ENCODE peak calls at places on chromosomes 16 and 17, in six cellular contexts. Q is substantia nigra, J is right cardiac atrium, W is neural progenitor cell, Z is GM23338, R is dorsolateral prefrontal cortex. D is an unnamed sample.
A peak's percentile ranks its signal among the peaks of the same experiment; 100 is the strongest.

GRCh38 chr17:49148171-49148570 is 15.6 kb downstream of the B4GALNT2 start:
- DNase-seq in Q (no peak), R (no peak), Z (no peak), J (no peak), W (no peak), D (no peak)

GRCh38 chr16:21126518-21126917 is 24.1 kb downstream of the DNAH3 start:
- DNase-seq in J (no peak), Z (peak; percentile 28), Q (no peak), W (peak; percentile 25), R (no peak), D (no peak)

GRCh38 chr17:30415491-30415890 is 36.8 kb downstream of the CPD start:
- DNase-seq in W (no peak), R (no peak), Q (no peak), Z (no peak), J (no peak), D (no peak)

GRCh38 chr17:74128456-74128855 is 75.0 kb upstream of the RPL38 start:
- DNase-seq in W (no peak), Z (no peak), J (no peak), R (no peak), Q (no peak), D (no peak)

GRCh38 chr17:74012465-74012864 is 191.0 kb upstream of the RPL38 start:
- DNase-seq in W (no peak), Z (no peak), R (no peak), J (no peak), Q (no peak), D (no peak)

GRCh38 chr16:57798953-57799618 is 3.2 kb downstream of the KIFC3 start:
- DNase-seq in Z (no peak), R (no peak), J (no peak), W (no peak), Q (no peak), D (no peak)

GRCh38 chr16:27322858-27323780 is 9.3 kb downstream of the IL4R start:
- DNase-seq in J (no peak), R (no peak), Z (no peak), W (no peak), Q (no peak), D (peak; percentile 73)

GRCh38 chr17:74457146-74457819 is 9.2 kb upstream of the CD300A start:
- DNase-seq in R (peak; percentile 85), Z (peak; percentile 89), J (peak; percentile 82), W (peak; percentile 89), Q (no peak), D (no peak)

GRCh38 chr16:72677662-72678447 is 370.1 kb downstream of the ZFHX3 start:
- DNase-seq in J (no peak), R (no peak), Z (no peak), W (no peak), Q (no peak), D (peak; percentile 20)

GRCh38 chr17:70483624-70484023 is 314.3 kb downstream of the KCNJ2 start:
- DNase-seq in Z (no peak), Q (no peak), J (no peak), W (no peak), R (no peak), D (no peak)

GRCh38 chr17:50037321-50038107 is 18.4 kb upstream of the ITGA3 start:
- DNase-seq in W (no peak), J (peak; percentile 67), Z (no peak), Q (no peak), R (no peak), D (no peak)

GRCh38 chr16:23303685-23304084 is 1.6 kb downstream of the SCNN1B start:
- DNase-seq in R (no peak), J (no peak), W (no peak), Z (no peak), Q (no peak), D (no peak)

GRCh38 chr16:56538331-56538730 is 18.5 kb upstream of the BBS2 start:
- DNase-seq in Z (no peak), J (no peak), W (no peak), R (no peak), Q (no peak), D (no peak)

GRCh38 chr16:66515543-66516171 is 34.3 kb downstream of the TK2 start:
- DNase-seq in Q (no peak), W (no peak), J (no peak), R (no peak), Z (peak; percentile 67), D (no peak)

GRCh38 chr17:77785526-77785925 is 173.0 kb upstream of the TNRC6C start:
- DNase-seq in J (no peak), Z (no peak), Q (no peak), R (no peak), W (no peak), D (no peak)

GRCh38 chr16:83473926-83474660 is 333.7 kb upstream of the HSBP1 start:
- DNase-seq in W (no peak), R (no peak), J (no peak), Q (no peak), Z (no peak), D (no peak)

GRCh38 chr17:39700148-39700987 is 504 bp downstream of the ERBB2 start:
- DNase-seq in Q (no peak), J (peak; percentile 29), Z (peak; percentile 54), W (peak; percentile 77), R (no peak), D (no peak)

GRCh38 chr17:65121916-65122821 is 15.0 kb upstream of the RGS9 start:
- DNase-seq in R (no peak), J (no peak), Z (no peak), W (no peak), Q (no peak), D (no peak)

GRCh38 chr16:46720619-46721018 is 27.5 kb downstream of the MYLK3 start:
- DNase-seq in W (no peak), Q (no peak), J (no peak), R (no peak), Z (no peak), D (no peak)

GRCh38 chr16:85798901-85799496 is 345 bp downstream of the EMC8 start:
- DNase-seq in Q (no peak), Z (peak; percentile 48), W (no peak), J (peak; percentile 33), R (no peak), D (no peak)

GRCh38 chr17:19706791-19707727 is 9.3 kb downstream of the SLC47A2 start:
- DNase-seq in J (no peak), R (no peak), Q (no peak), W (peak; percentile 71), Z (no peak), D (peak; percentile 22)

GRCh38 chr17:67360880-67361279 is 5.5 kb downstream of the PSMD12 start:
- DNase-seq in R (no peak), W (no peak), Q (no peak), Z (no peak), J (no peak), D (no peak)

GRCh38 chr16:1535391-1536291 is 2.2 kb downstream of the TMEM204 start:
- DNase-seq in Q (no peak), J (no peak), W (no peak), R (no peak), Z (peak; percentile 32), D (no peak)

GRCh38 chr17:28043296-28043695 is 819 bp downstream of the NLK start:
- DNase-seq in Q (no peak), Z (no peak), W (no peak), R (no peak), J (no peak), D (no peak)

GRCh38 chr17:28041068-28041843 is 1.2 kb upstream of the NLK start:
- DNase-seq in W (peak; percentile 100), J (peak; percentile 100), Z (peak; percentile 99), R (peak; percentile 99), Q (peak; percentile 98), D (peak; percentile 97)

GRCh38 chr17:28041844-28042656 is 427 bp upstream of the NLK start:
- DNase-seq in W (no peak), Q (no peak), R (no peak), Z (peak; percentile 36), J (no peak), D (no peak)

GRCh38 chr17:28042657-28042720 is at the start of gene NLK:
- DNase-seq in R (no peak), J (no peak), W (no peak), Q (no peak), Z (no peak), D (no peak)

GRCh38 chr17:28042721-28043291 is 329 bp downstream of the NLK start:
- DNase-seq in Q (no peak), R (no peak), W (no peak), J (no peak), Z (no peak), D (no peak)
- H3K27ac ChIP-seq in Q (no peak overlapping the region), R (peak overlapping the region; percentile 90), W (no peak overlapping the region), J (no peak overlapping the region), Z (no peak overlapping the region), D (peak overlapping the region; percentile 57)

DNA sequence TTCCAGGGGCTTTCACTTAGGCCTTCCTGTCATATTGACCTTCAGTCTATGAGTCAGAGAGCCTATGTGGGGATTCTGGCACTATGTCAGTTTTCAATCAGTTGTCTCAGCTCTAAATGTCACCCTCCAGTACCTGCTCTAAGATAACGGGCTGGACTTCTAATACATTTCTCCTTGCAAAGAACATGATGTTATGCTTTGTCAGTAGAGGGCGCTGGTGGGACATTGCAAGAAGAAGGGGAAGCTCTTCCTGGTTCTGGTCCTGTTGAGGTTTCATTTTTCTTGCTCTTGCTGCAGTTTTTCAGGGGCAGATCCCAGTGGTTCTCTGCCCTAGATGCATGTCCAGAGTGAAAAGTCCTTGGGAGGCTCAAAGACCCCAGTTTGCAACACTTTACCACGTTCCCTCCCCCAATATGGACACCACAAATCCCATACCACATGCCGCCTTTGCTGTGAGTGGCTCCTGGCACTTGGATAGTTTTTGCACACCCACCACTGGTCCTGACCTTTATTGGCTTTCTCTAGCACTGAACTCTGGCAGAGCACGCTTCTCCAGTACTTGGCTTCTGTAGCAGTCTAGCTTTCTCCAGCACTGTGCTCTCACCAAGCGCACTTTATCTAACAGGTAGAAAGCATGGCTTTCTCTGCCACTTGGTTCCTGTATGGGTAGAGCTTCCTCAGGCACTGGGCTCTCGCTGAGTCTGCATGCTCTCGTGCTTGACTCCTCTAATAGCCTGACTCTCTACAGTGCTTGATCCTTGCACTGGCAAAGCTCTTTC is 49.0 kb downstream of the BCL7C start:
- DNase-seq in Z (peak; percentile 95), R (peak; percentile 47), W (peak; percentile 89), J (peak; percentile 60), Q (no peak), D (peak; percentile 48)
- H3K27ac ChIP-seq in Z (no peak overlapping the region), R (peak overlapping the region; percentile 43), W (no peak overlapping the region), J (peak overlapping the region; percentile 54), Q (peak overlapping the region; percentile 69), D (no peak overlapping the region)

GRCh38 chr17:57887161-57887560 is 37.3 kb upstream of the MRPS23 start:
- DNase-seq in J (no peak), W (no peak), Z (no peak), R (no peak), Q (no peak), D (no peak)
- H3K27ac ChIP-seq in J (no peak overlapping the region), W (no peak overlapping the region), Z (no peak overlapping the region), R (no peak overlapping the region), Q (no peak overlapping the region), D (no peak overlapping the region)

GRCh38 chr16:49647673-49648072 is 208.2 kb downstream of the ZNF423 start:
- DNase-seq in Q (no peak), W (no peak), J (no peak), Z (no peak), R (no peak), D (no peak)

GRCh38 chr16:49650603-49651002 is 205.3 kb downstream of the ZNF423 start:
- DNase-seq in Q (no peak), W (no peak), R (no peak), J (no peak), Z (no peak), D (no peak)

GRCh38 chr16:49651980-49652379 is 203.9 kb downstream of the ZNF423 start:
- DNase-seq in R (no peak), J (no peak), Q (no peak), W (no peak), Z (no peak), D (no peak)

GRCh38 chr16:49651226-49651625 is 204.7 kb downstream of the ZNF423 start:
- DNase-seq in J (no peak), W (no peak), Q (no peak), Z (no peak), R (no peak), D (no peak)

GRCh38 chr16:49649013-49649785 is 206.7 kb downstream of the ZNF423 start:
- DNase-seq in Q (no peak), W (no peak), R (no peak), Z (no peak), J (no peak), D (peak; percentile 16)
- H3K27ac ChIP-seq in Q (no peak overlapping the region), W (no peak overlapping the region), R (no peak overlapping the region), Z (no peak overlapping the region), J (no peak overlapping the region), D (no peak overlapping the region)

D was measured in epithelial cell of prostate.